ENCODE peak calls at places on chromosomes 11 and 22, in eight cellular contexts. One of them, this sample, is unnamed.

GRCh38 chr11:91141655-91142054 is 918.8 kb upstream of the CHORDC1 start:
- DNase-seq in spleen: no peak
- DNase-seq in A549: no peak
- DNase-seq in NB4: no peak
- DNase-seq in K562: no peak
- DNase-seq in HCT116: no peak
- DNase-seq in IMR-90: no peak
- DNase-seq in H1: no peak
- DNase-seq in this sample: no peak

GRCh38 chr11:126357055-126357962 is 1.8 kb downstream of the ST3GAL4 start:
- DNase-seq in A549: no peak
- DNase-seq in K562: no peak
- DNase-seq in IMR-90: no peak
- DNase-seq in H1: no peak
- DNase-seq in NB4: no peak
- DNase-seq in spleen: peak; percentile 75
- DNase-seq in HCT116: no peak
- DNase-seq in this sample: no peak

GRCh38 chr22:31139866-31140716 is at the start of gene PLA2G3:
- DNase-seq in NB4: no peak
- DNase-seq in HCT116: no peak
- DNase-seq in spleen: no peak
- DNase-seq in IMR-90: peak; percentile 60
- DNase-seq in H1: peak; percentile 85
- DNase-seq in A549: no peak
- DNase-seq in K562: peak; percentile 66
- DNase-seq in this sample: no peak

GRCh38 chr11:24145411-24145810 is 351.4 kb upstream of the LUZP2 start:
- DNase-seq in NB4: no peak
- DNase-seq in HCT116: no peak
- DNase-seq in A549: no peak
- DNase-seq in K562: no peak
- DNase-seq in spleen: no peak
- DNase-seq in H1: no peak
- DNase-seq in IMR-90: peak; percentile 2
- DNase-seq in this sample: no peak

GRCh38 chr11:78711732-78712131 is 137.1 kb upstream of the NARS2 start:
- DNase-seq in A549: no peak
- DNase-seq in H1: no peak
- DNase-seq in HCT116: no peak
- DNase-seq in spleen: no peak
- DNase-seq in K562: no peak
- DNase-seq in NB4: no peak
- DNase-seq in IMR-90: no peak
- DNase-seq in this sample: no peak

GRCh38 chr11:8715501-8715900 is 32.9 kb downstream of the RPL27A start:
- DNase-seq in A549: no peak
- DNase-seq in K562: no peak
- DNase-seq in HCT116: no peak
- DNase-seq in NB4: peak; percentile 67
- DNase-seq in H1: no peak
- DNase-seq in spleen: no peak
- DNase-seq in IMR-90: no peak
- DNase-seq in this sample: no peak

GRCh38 chr11:20029193-20029592 is 131.1 kb downstream of the DBX1 start:
- DNase-seq in IMR-90: no peak
- DNase-seq in H1: no peak
- DNase-seq in HCT116: no peak
- DNase-seq in K562: no peak
- DNase-seq in A549: no peak
- DNase-seq in spleen: no peak
- DNase-seq in NB4: no peak
- DNase-seq in this sample: no peak

GRCh38 chr11:27401280-27401679 is 38.3 kb upstream of the CCDC34 start:
- DNase-seq in spleen: no peak
- DNase-seq in H1: no peak
- DNase-seq in IMR-90: no peak
- DNase-seq in NB4: no peak
- DNase-seq in A549: no peak
- DNase-seq in HCT116: no peak
- DNase-seq in K562: no peak
- DNase-seq in this sample: no peak

GRCh38 chr11:61827573-61828378 is at the start of gene FADS2:
- DNase-seq in IMR-90: peak; percentile 89
- DNase-seq in NB4: peak; percentile 98
- DNase-seq in A549: peak; percentile 93
- DNase-seq in K562: no peak
- DNase-seq in H1: peak; percentile 63
- DNase-seq in spleen: peak; percentile 92
- DNase-seq in HCT116: no peak
- DNase-seq in this sample: peak; percentile 63

GRCh38 chr11:105862736-105863367 is 159.2 kb downstream of the MSANTD4 start:
- DNase-seq in A549: peak; percentile 27
- DNase-seq in NB4: peak; percentile 60
- DNase-seq in H1: no peak
- DNase-seq in IMR-90: peak; percentile 68
- DNase-seq in K562: no peak
- DNase-seq in HCT116: peak; percentile 41
- DNase-seq in spleen: no peak
- DNase-seq in this sample: no peak

GRCh38 chr22:23772315-23773246 is at the start of gene MMP11:
- DNase-seq in H1: no peak
- DNase-seq in HCT116: no peak
- DNase-seq in A549: no peak
- DNase-seq in K562: peak; percentile 83
- DNase-seq in IMR-90: no peak
- DNase-seq in NB4: peak; percentile 46
- DNase-seq in spleen: peak; percentile 90
- DNase-seq in this sample: peak; percentile 76

GRCh38 chr22:49297286-49297870 is 530.3 kb downstream of the BRD1 start:
- DNase-seq in H1: no peak
- DNase-seq in NB4: no peak
- DNase-seq in K562: no peak
- DNase-seq in HCT116: no peak
- DNase-seq in spleen: peak; percentile 46
- DNase-seq in IMR-90: no peak
- DNase-seq in A549: no peak
- DNase-seq in this sample: no peak

GRCh38 chr11:40293655-40294342 is 1165.7 kb downstream of the LRRC4C start:
- DNase-seq in NB4: peak; percentile 64
- DNase-seq in H1: peak; percentile 56
- DNase-seq in IMR-90: peak; percentile 92
- DNase-seq in K562: peak; percentile 64
- DNase-seq in A549: peak; percentile 82
- DNase-seq in spleen: no peak
- DNase-seq in HCT116: no peak
- DNase-seq in this sample: peak; percentile 16

GRCh38 chr11:28243596-28243995 is 135.4 kb downstream of the METTL15 start:
- DNase-seq in spleen: no peak
- DNase-seq in NB4: no peak
- DNase-seq in H1: no peak
- DNase-seq in A549: no peak
- DNase-seq in IMR-90: peak; percentile 14
- DNase-seq in K562: no peak
- DNase-seq in HCT116: no peak
- DNase-seq in this sample: no peak

GRCh38 chr11:77747381-77747969 is 73.0 kb downstream of the RSF1 start:
- DNase-seq in HCT116: no peak
- DNase-seq in IMR-90: peak; percentile 36
- DNase-seq in H1: no peak
- DNase-seq in K562: no peak
- DNase-seq in A549: no peak
- DNase-seq in NB4: no peak
- DNase-seq in spleen: no peak
- DNase-seq in this sample: no peak

GRCh38 chr22:40412441-40412840 is 42.0 kb downstream of the SGSM3 start:
- DNase-seq in H1: no peak
- DNase-seq in HCT116: no peak
- DNase-seq in A549: no peak
- DNase-seq in IMR-90: no peak
- DNase-seq in K562: no peak
- DNase-seq in spleen: peak; percentile 48
- DNase-seq in NB4: no peak
- DNase-seq in this sample: no peak

GRCh38 chr22:19707347-19708322 is 6.7 kb upstream of the SEPTIN5 start:
- DNase-seq in IMR-90: no peak
- DNase-seq in A549: no peak
- DNase-seq in H1: no peak
- DNase-seq in HCT116: no peak
- DNase-seq in spleen: peak; percentile 61
- DNase-seq in K562: peak; percentile 37
- DNase-seq in NB4: no peak
- DNase-seq in this sample: no peak

GRCh38 chr11:64850979-64851567 is 6.6 kb upstream of the CDC42BPG start:
- DNase-seq in A549: no peak
- DNase-seq in NB4: peak; percentile 64
- DNase-seq in K562: no peak
- DNase-seq in spleen: peak; percentile 94
- DNase-seq in HCT116: no peak
- DNase-seq in IMR-90: no peak
- DNase-seq in H1: no peak
- DNase-seq in this sample: peak; percentile 71

GRCh38 chr11:36041988-36042606 is 98.2 kb downstream of the LDLRAD3 start:
- DNase-seq in NB4: peak; percentile 33
- DNase-seq in H1: no peak
- DNase-seq in HCT116: no peak
- DNase-seq in K562: peak; percentile 30
- DNase-seq in IMR-90: no peak
- DNase-seq in A549: peak; percentile 8
- DNase-seq in spleen: no peak
- DNase-seq in this sample: no peak

GRCh38 chr22:49290286-49290685 is 537.4 kb downstream of the BRD1 start:
- DNase-seq in K562: no peak
- DNase-seq in NB4: no peak
- DNase-seq in A549: no peak
- DNase-seq in H1: no peak
- DNase-seq in spleen: peak; percentile 27
- DNase-seq in IMR-90: no peak
- DNase-seq in HCT116: no peak
- DNase-seq in this sample: no peak

GRCh38 chr11:126176853-126177470 is 34.5 kb downstream of the RPUSD4 start:
- DNase-seq in IMR-90: no peak
- DNase-seq in spleen: peak; percentile 45
- DNase-seq in NB4: peak; percentile 38
- DNase-seq in A549: no peak
- DNase-seq in H1: no peak
- DNase-seq in HCT116: no peak
- DNase-seq in K562: no peak
- DNase-seq in this sample: no peak

GRCh38 chr11:112073941-112074811 is at the start of the genes NKAPD1 and PIH1D2:
- DNase-seq in NB4: peak; percentile 91
- DNase-seq in A549: peak; percentile 89
- DNase-seq in spleen: peak; percentile 91
- DNase-seq in HCT116: peak; percentile 83
- DNase-seq in H1: peak; percentile 64
- DNase-seq in IMR-90: peak; percentile 88
- DNase-seq in K562: peak; percentile 87
- DNase-seq in this sample: peak; percentile 79
- TF ChIP-seq POLR2A in NB4: peak; percentile 56
- TF ChIP-seq POLR2A in A549: peak; percentile 28
- TF ChIP-seq POLR2A in spleen: no peak
- TF ChIP-seq POLR2A in HCT116: peak; percentile 61
- TF ChIP-seq POLR2A in H1: peak; percentile 44
- TF ChIP-seq POLR2A in IMR-90: no peak
- TF ChIP-seq POLR2A in K562: peak; percentile 79
- TF ChIP-seq POLR2A in this sample: peak; percentile 32

GRCh38 chr22:37023743-37024338 is 4.3 kb downstream of the MPST start:
- DNase-seq in NB4: no peak
- DNase-seq in spleen: no peak
- DNase-seq in HCT116: no peak
- DNase-seq in K562: no peak
- DNase-seq in H1: no peak
- DNase-seq in A549: no peak
- DNase-seq in IMR-90: no peak
- DNase-seq in this sample: peak; percentile 91
- TF ChIP-seq POLR2A in NB4: no peak
- TF ChIP-seq POLR2A in spleen: no peak
- TF ChIP-seq POLR2A in HCT116: no peak
- TF ChIP-seq POLR2A in K562: no peak
- TF ChIP-seq POLR2A in H1: no peak
- TF ChIP-seq POLR2A in A549: no peak
- TF ChIP-seq POLR2A in IMR-90: no peak
- TF ChIP-seq POLR2A in this sample: peak; percentile 57

DNA sequence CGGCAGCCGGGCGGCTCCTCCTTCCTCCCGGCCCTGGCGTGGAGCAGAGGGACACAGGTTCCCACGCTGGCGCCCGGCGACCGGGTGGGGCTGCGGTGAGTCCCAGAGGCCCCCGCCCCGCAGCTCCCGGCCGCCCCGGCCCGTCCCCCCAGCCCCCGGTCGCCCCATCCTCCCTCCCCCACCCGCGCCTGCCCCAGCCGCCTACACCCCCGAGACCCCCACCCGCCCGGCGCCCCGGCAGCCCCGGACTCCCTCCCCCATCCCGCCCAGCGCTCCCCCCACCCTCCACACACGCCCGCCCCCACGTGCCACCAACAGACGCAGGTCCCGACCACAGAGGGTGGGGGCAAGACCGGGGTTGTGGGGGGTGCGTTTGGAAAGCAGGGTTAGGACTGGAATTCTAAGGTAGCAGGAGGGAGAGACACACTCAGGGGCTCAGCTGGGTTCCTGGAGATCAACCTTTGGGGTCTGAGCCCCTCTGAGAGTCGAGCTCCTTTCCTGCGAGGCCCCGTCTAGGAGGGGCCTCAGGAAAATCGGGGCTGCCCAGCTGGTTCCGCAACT is 299 bp downstream of the PGGHG start:
- DNase-seq in HCT116: no peak
- DNase-seq in NB4: no peak
- DNase-seq in A549: no peak
- DNase-seq in H1: no peak
- DNase-seq in spleen: no peak
- DNase-seq in IMR-90: no peak
- DNase-seq in K562: no peak
- DNase-seq in this sample: peak; percentile 20
- TF ChIP-seq POLR2A in HCT116: peak; percentile 30
- TF ChIP-seq POLR2A in NB4: peak; percentile 47
- TF ChIP-seq POLR2A in A549: peak; percentile 57
- TF ChIP-seq POLR2A in H1: no peak
- TF ChIP-seq POLR2A in spleen: no peak
- TF ChIP-seq POLR2A in IMR-90: no peak
- TF ChIP-seq POLR2A in K562: no peak
- TF ChIP-seq POLR2A in this sample: no peak

DNA sequence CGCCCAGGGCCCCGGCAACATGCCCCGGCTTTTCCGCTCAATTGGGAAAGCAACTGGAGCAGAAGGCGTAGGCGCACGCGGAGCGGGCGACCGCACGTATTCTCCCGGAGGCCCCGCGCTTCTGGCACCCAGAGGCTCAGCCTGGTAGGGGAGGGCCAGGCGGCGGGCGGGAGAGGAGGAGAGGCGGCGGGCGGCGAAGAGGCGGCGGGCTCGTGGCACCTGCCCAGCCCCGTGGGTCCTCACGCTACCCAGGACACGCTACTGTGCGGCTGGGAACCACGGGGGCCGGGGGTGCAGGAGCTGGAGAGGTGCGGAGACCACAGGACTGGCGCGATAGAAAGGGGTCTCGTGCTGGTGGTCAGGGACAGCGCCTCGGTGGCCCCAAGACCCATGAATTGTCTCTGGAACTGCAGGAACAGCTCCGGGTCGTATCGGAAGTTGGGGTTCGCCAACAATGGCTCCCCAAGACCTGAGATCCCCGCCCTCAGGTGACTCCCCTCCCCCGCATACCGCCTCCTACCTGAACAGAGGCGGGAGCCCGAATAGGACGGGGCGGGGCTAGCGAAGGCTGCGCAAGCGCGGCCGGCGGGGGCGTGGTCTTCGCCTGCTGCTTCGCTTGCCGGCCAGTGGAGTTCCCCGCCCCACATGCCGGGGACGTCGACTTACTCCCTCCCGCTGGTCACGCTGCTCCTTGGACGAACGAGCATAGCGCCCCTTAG is at the start of gene SLC37A4:
- DNase-seq in NB4: peak; percentile 99
- DNase-seq in IMR-90: peak; percentile 97
- DNase-seq in spleen: peak; percentile 100
- DNase-seq in K562: peak; percentile 97
- DNase-seq in HCT116: peak; percentile 97
- DNase-seq in H1: peak; percentile 98
- DNase-seq in A549: peak; percentile 97
- DNase-seq in this sample: peak; percentile 100
- TF ChIP-seq POLR2A in NB4: peak; percentile 75
- TF ChIP-seq POLR2A in IMR-90: no peak
- TF ChIP-seq POLR2A in spleen: no peak
- TF ChIP-seq POLR2A in K562: peak; percentile 73
- TF ChIP-seq POLR2A in HCT116: peak; percentile 74
- TF ChIP-seq POLR2A in H1: peak; percentile 83
- TF ChIP-seq POLR2A in A549: peak; percentile 56
- TF ChIP-seq POLR2A in this sample: peak; percentile 61

This sample was measured in transverse colon.